ENCODE peak calls at places on chromosomes 4 and X, in four cellular contexts. L is upper lobe of right lung; Y is iPS-NIHi11; Q is stimulated activated CD8-positive, alpha-beta memory T cell treated with anti-CD3 and anti-CD28 coated beads, Interleukin-15, amount 100 ng/mL, for 4 hours. R is an unnamed sample.

GRCh38 chr4:26321326-26322276 is 787 bp downstream of the RBPJ start:
- DNase-seq in L (peak; percentile 73), Y (peak; percentile 30), Q (peak; percentile 1), R (no peak)

GRCh38 chr4:130257271-130257670 is 1161.3 kb downstream of the C4orf33 start:
- DNase-seq in L (no peak), Y (no peak), Q (no peak), R (no peak)

GRCh38 chr4:25180524-25181131 is 20.4 kb upstream of the SEPSECS start:
- DNase-seq in L (no peak), Y (peak; percentile 49), Q (no peak), R (no peak)

GRCh38 chr4:73309211-73309610 is 50.6 kb upstream of the ANKRD17 start:
- DNase-seq in L (no peak), Y (no peak), Q (no peak), R (no peak)

GRCh38 chr4:164989464-164989863 is 12.0 kb upstream of the TRIM61 start:
- DNase-seq in L (no peak), Y (no peak), Q (no peak), R (no peak)

GRCh38 chr4:145843651-145844050 is 95.0 kb downstream of the ZNF827 start:
- DNase-seq in L (no peak), Y (no peak), Q (no peak), R (no peak)

GRCh38 chr4:37477126-37477525 is 209.1 kb downstream of the RELL1 start:
- DNase-seq in L (no peak), Y (no peak), Q (no peak), R (no peak)

GRCh38 chrX:372856-373640 is 13.7 kb downstream of the PPP2R3B start:
- DNase-seq in L (no peak), Y (no peak), Q (no peak), R (no peak)

GRCh38 chrX:24357101-24357500 is 3.3 kb upstream of the SUPT20HL1 start:
- DNase-seq in L (no peak), Y (no peak), Q (no peak), R (no peak)

GRCh38 chr4:138178566-138178965 is 63.6 kb downstream of the SLC7A11 start:
- DNase-seq in L (no peak), Y (no peak), Q (no peak), R (no peak)

GRCh38 chrX:19867411-19867732 is 20.0 kb downstream of the SH3KBP1 start:
- DNase-seq in L (no peak), Y (no peak), Q (no peak), R (peak; percentile 51)

GRCh38 chrX:20487227-20487626 is 220.5 kb upstream of the RPS6KA3 start:
- DNase-seq in L (no peak), Y (no peak), Q (no peak), R (no peak)

GRCh38 chrX:55908685-55909212 is 191.2 kb downstream of the RRAGB start:
- DNase-seq in L (peak; percentile 30), Y (peak; percentile 42), Q (no peak), R (no peak)

GRCh38 chr4:52836120-52836519 is 26.0 kb upstream of the RASL11B start:
- DNase-seq in L (no peak), Y (no peak), Q (no peak), R (no peak)

GRCh38 chrX:83160096-83160495 is 348.0 kb upstream of the POU3F4 start:
- DNase-seq in L (no peak), Y (peak; percentile 2), Q (no peak), R (no peak)

GRCh38 chr4:85398276-85398675 is 76.7 kb upstream of the ARHGAP24 start:
- DNase-seq in L (no peak), Y (no peak), Q (no peak), R (no peak)

R was measured in mesenteric fat pad.